ENCODE peak calls at places on chromosomes 5 and 9, in eight cellular contexts. T, W, D, Z, M, L, E and Y are unnamed samples.

GRCh38 chr5:9069650-9070049 is 476.2 kb downstream of the SEMA5A start:
- DNase-seq in M (no peak), E (no peak), D (no peak), Z (no peak), T (no peak), W (no peak), L (no peak), Y (no peak)

GRCh38 chr9:126397056-126397455 is 70.4 kb downstream of the MVB12B start:
- DNase-seq in Z (peak), E (no peak), W (peak), T (no peak), L (no peak), D (no peak), M (peak), Y (no peak)

GRCh38 chr5:129945031-129945430 is 40.8 kb downstream of the CHSY3 start:
- DNase-seq in Z (no peak), M (no peak), E (peak), D (no peak), L (no peak), W (no peak), T (no peak), Y (no peak)

GRCh38 chr9:112248722-112249121 is 73.6 kb upstream of the SUSD1 start:
- DNase-seq in T (no peak), D (no peak), W (no peak), E (peak), L (no peak), Z (no peak), M (no peak), Y (no peak)

GRCh38 chr5:145587308-145588071 is 247.7 kb downstream of the PRELID2 start:
- DNase-seq in T (no peak), D (no peak), L (no peak), M (no peak), Z (no peak), W (no peak), E (peak), Y (no peak)

GRCh38 chr5:59021837-59022514 is 439.1 kb downstream of the RAB3C start:
- DNase-seq in W (no peak), L (no peak), T (no peak), Z (no peak), E (no peak), D (no peak), M (no peak), Y (no peak)

GRCh38 chr5:57450991-57451876 is 31.4 kb downstream of the ACTBL2 start:
- DNase-seq in M (no peak), E (peak), L (no peak), T (no peak), Z (no peak), W (no peak), D (no peak), Y (no peak)

GRCh38 chr5:15234366-15234765 is 265.6 kb upstream of the FBXL7 start:
- DNase-seq in L (no peak), W (no peak), D (no peak), Z (no peak), M (no peak), E (no peak), T (no peak), Y (no peak)

GRCh38 chr5:171975262-171975876 is 31.1 kb downstream of the FBXW11 start:
- DNase-seq in T (no peak), Z (no peak), M (no peak), W (no peak), L (no peak), E (no peak), D (no peak), Y (no peak)

GRCh38 chr5:161547573-161548471 is 1.3 kb upstream of the GABRB2 start:
- DNase-seq in D (no peak), Z (no peak), E (no peak), T (peak), L (no peak), M (peak), W (peak), Y (no peak)

GRCh38 chr9:115167175-115167574 is 49.2 kb upstream of the TNC start:
- DNase-seq in E (peak), M (no peak), L (no peak), D (no peak), W (no peak), T (no peak), Z (no peak), Y (no peak)

GRCh38 chr9:117268847-117269452 is 145.9 kb downstream of the ASTN2 start:
- DNase-seq in E (no peak), D (no peak), L (no peak), Z (no peak), M (no peak), W (no peak), T (no peak), Y (no peak)

GRCh38 chr5:38466444-38467189 is 89.8 kb downstream of the LIFR start:
- DNase-seq in L (no peak), W (no peak), M (no peak), D (peak), Z (no peak), T (no peak), E (peak), Y (peak)

GRCh38 chr5:127358274-127358673 is 67.7 kb downstream of the MEGF10 start:
- DNase-seq in T (no peak), Z (no peak), E (no peak), W (no peak), L (no peak), M (no peak), D (no peak), Y (no peak)

GRCh38 chr9:91374939-91375338 is 13.2 kb upstream of the AUH start:
- DNase-seq in T (no peak), D (no peak), Z (no peak), E (peak), W (no peak), L (no peak), M (no peak), Y (no peak)

GRCh38 chr5:148920646-148921288 is 94.4 kb downstream of the ADRB2 start:
- DNase-seq in M (no peak), D (no peak), W (no peak), T (no peak), E (no peak), Z (no peak), L (no peak), Y (no peak)

GRCh38 chr9:38038307-38039089 is 30.5 kb downstream of the SHB start:
- DNase-seq in L (no peak), E (no peak), W (peak), T (no peak), M (peak), D (no peak), Z (no peak), Y (no peak)

GRCh38 chr5:104541129-104541528 is 978.5 kb upstream of the NUDT12 start:
- DNase-seq in E (no peak), W (no peak), T (no peak), M (no peak), D (no peak), L (no peak), Z (no peak), Y (no peak)

GRCh38 chr5:132225165-132226032 is 2.3 kb downstream of the P4HA2 start:
- DNase-seq in L (no peak), E (peak), W (no peak), Z (peak), M (no peak), T (peak), D (peak), Y (no peak)

GRCh38 chr9:2087500-2088313 is 72.6 kb downstream of the SMARCA2 start:
- DNase-seq in D (no peak), M (peak), Z (no peak), L (no peak), E (peak), T (peak), W (peak), Y (no peak)

GRCh38 chr9:107481035-107481434 is 8.5 kb downstream of the KLF4 start:
- DNase-seq in E (peak), D (no peak), T (no peak), Z (no peak), W (no peak), L (no peak), M (no peak), Y (no peak)

GRCh38 chr5:1078851-1079250 is 33.0 kb downstream of the SLC12A7 start:
- DNase-seq in E (no peak), M (no peak), D (no peak), T (no peak), W (no peak), Z (no peak), L (no peak), Y (no peak)

GRCh38 chr9:37413311-37413710 is 9.2 kb upstream of the GRHPR start:
- DNase-seq in L (no peak), E (no peak), Z (no peak), M (no peak), W (no peak), D (no peak), T (no peak), Y (no peak)

GRCh38 chr9:99660191-99660636 is 161.5 kb upstream of the NR4A3 start:
- DNase-seq in T (peak), E (no peak), M (peak), W (peak), Z (no peak), D (no peak), L (no peak), Y (no peak)

GRCh38 chr9:134840511-134840910 is 40.1 kb upstream of the FCN2 start:
- DNase-seq in W (no peak), Z (no peak), T (no peak), E (no peak), D (no peak), L (no peak), M (no peak), Y (no peak)

GRCh38 chr5:56819027-56819881 is 3.9 kb downstream of the MAP3K1 start:
- DNase-seq in E (no peak), M (no peak), Z (no peak), D (no peak), L (no peak), W (no peak), T (no peak), Y (no peak)

GRCh38 chr9:93053781-93054331 is 4.6 kb upstream of the SUSD3 start:
- DNase-seq in T (no peak), W (no peak), L (no peak), Z (no peak), M (no peak), D (no peak), E (no peak), Y (no peak)

GRCh38 chr5:124729687-124730359 is 16.6 kb downstream of the ZNF608 start:
- DNase-seq in D (no peak), T (peak), E (no peak), M (no peak), Z (no peak), L (no peak), W (peak), Y (no peak)

GRCh38 chr5:90682278-90682677 is 123.7 kb downstream of the ADGRV1 start:
- DNase-seq in E (no peak), L (no peak), Z (no peak), W (no peak), M (no peak), T (no peak), D (no peak), Y (no peak)

GRCh38 chr9:104088416-104088815 is 5.7 kb upstream of the SMC2 start:
- DNase-seq in T (no peak), D (no peak), W (no peak), M (no peak), E (no peak), L (no peak), Z (no peak), Y (no peak)

GRCh38 chr9:12329623-12329985 is 363.6 kb upstream of the TYRP1 start:
- DNase-seq in Z (no peak), L (no peak), E (no peak), T (no peak), D (no peak), M (no peak), W (no peak), Y (no peak)

GRCh38 chr5:158155087-158155486 is 296.1 kb upstream of the CLINT1 start:
- DNase-seq in M (no peak), W (no peak), Z (no peak), D (no peak), E (peak), T (no peak), L (no peak), Y (no peak)

GRCh38 chr9:134540441-134541372 is 100.9 kb upstream of the COL5A1 start:
- DNase-seq in T (no peak), L (no peak), D (peak), W (no peak), M (no peak), Z (no peak), E (no peak), Y (no peak)